ENCODE peak calls at places on chromosomes 3 and 15, in six cellular contexts. One of them, this sample, is unnamed.

GRCh38 chr3:119497824-119498187 is 541 bp upstream of the TIMMDC1 start:
- DNase-seq in mucosa of descending colon: peak; percentile 50
- DNase-seq in GM10248: no peak
- DNase-seq in stimulated activated CD4-positive, alpha-beta T cell treated with anti-CD3 and anti-CD28 coated beads, Interleukin-12 subunit alpha, Interleukin-12 subunit beta, amount 100 ng/mL, for 4 hours: no peak
- DNase-seq in fibroblast of pulmonary artery: peak; percentile 13
- DNase-seq in activated naive CD4-positive, alpha-beta T cell treated with anti-CD3 and anti-CD28 coated beads, Interleukin-2, amount 10 ng/mL, durations not matched to agents 7 days and 5 days: peak; percentile 27
- DNase-seq in this sample: no peak

GRCh38 chr15:95664435-95664834 is 666.1 kb upstream of the NR2F2 start:
- DNase-seq in stimulated activated CD4-positive, alpha-beta T cell treated with anti-CD3 and anti-CD28 coated beads, Interleukin-12 subunit alpha, Interleukin-12 subunit beta, amount 100 ng/mL, for 4 hours: no peak
- DNase-seq in mucosa of descending colon: no peak
- DNase-seq in fibroblast of pulmonary artery: no peak
- DNase-seq in GM10248: no peak
- DNase-seq in activated naive CD4-positive, alpha-beta T cell treated with anti-CD3 and anti-CD28 coated beads, Interleukin-2, amount 10 ng/mL, durations not matched to agents 7 days and 5 days: no peak
- DNase-seq in this sample: no peak

GRCh38 chr3:52483577-52484495 is 11.3 kb upstream of the STAB1 start:
- DNase-seq in GM10248: no peak
- DNase-seq in stimulated activated CD4-positive, alpha-beta T cell treated with anti-CD3 and anti-CD28 coated beads, Interleukin-12 subunit alpha, Interleukin-12 subunit beta, amount 100 ng/mL, for 4 hours: no peak
- DNase-seq in mucosa of descending colon: no peak
- DNase-seq in activated naive CD4-positive, alpha-beta T cell treated with anti-CD3 and anti-CD28 coated beads, Interleukin-2, amount 10 ng/mL, durations not matched to agents 7 days and 5 days: no peak
- DNase-seq in fibroblast of pulmonary artery: peak; percentile 31
- DNase-seq in this sample: no peak

GRCh38 chr3:30161370-30161769 is 445.0 kb upstream of the TGFBR2 start:
- DNase-seq in fibroblast of pulmonary artery: peak; percentile 94
- DNase-seq in mucosa of descending colon: no peak
- DNase-seq in stimulated activated CD4-positive, alpha-beta T cell treated with anti-CD3 and anti-CD28 coated beads, Interleukin-12 subunit alpha, Interleukin-12 subunit beta, amount 100 ng/mL, for 4 hours: no peak
- DNase-seq in activated naive CD4-positive, alpha-beta T cell treated with anti-CD3 and anti-CD28 coated beads, Interleukin-2, amount 10 ng/mL, durations not matched to agents 7 days and 5 days: no peak
- DNase-seq in GM10248: no peak
- DNase-seq in this sample: no peak

GRCh38 chr3:62051506-62051905 is 321.8 kb downstream of the FEZF2 start:
- DNase-seq in mucosa of descending colon: no peak
- DNase-seq in fibroblast of pulmonary artery: peak; percentile 40
- DNase-seq in activated naive CD4-positive, alpha-beta T cell treated with anti-CD3 and anti-CD28 coated beads, Interleukin-2, amount 10 ng/mL, durations not matched to agents 7 days and 5 days: no peak
- DNase-seq in stimulated activated CD4-positive, alpha-beta T cell treated with anti-CD3 and anti-CD28 coated beads, Interleukin-12 subunit alpha, Interleukin-12 subunit beta, amount 100 ng/mL, for 4 hours: no peak
- DNase-seq in GM10248: no peak
- DNase-seq in this sample: no peak

GRCh38 chr3:149535395-149535685 is 60.8 kb downstream of the TM4SF4 start:
- DNase-seq in activated naive CD4-positive, alpha-beta T cell treated with anti-CD3 and anti-CD28 coated beads, Interleukin-2, amount 10 ng/mL, durations not matched to agents 7 days and 5 days: no peak
- DNase-seq in mucosa of descending colon: no peak
- DNase-seq in fibroblast of pulmonary artery: no peak
- DNase-seq in GM10248: no peak
- DNase-seq in stimulated activated CD4-positive, alpha-beta T cell treated with anti-CD3 and anti-CD28 coated beads, Interleukin-12 subunit alpha, Interleukin-12 subunit beta, amount 100 ng/mL, for 4 hours: no peak
- DNase-seq in this sample: no peak

GRCh38 chr3:43852066-43852465 is 161.3 kb downstream of the ABHD5 start:
- DNase-seq in stimulated activated CD4-positive, alpha-beta T cell treated with anti-CD3 and anti-CD28 coated beads, Interleukin-12 subunit alpha, Interleukin-12 subunit beta, amount 100 ng/mL, for 4 hours: no peak
- DNase-seq in fibroblast of pulmonary artery: no peak
- DNase-seq in activated naive CD4-positive, alpha-beta T cell treated with anti-CD3 and anti-CD28 coated beads, Interleukin-2, amount 10 ng/mL, durations not matched to agents 7 days and 5 days: no peak
- DNase-seq in mucosa of descending colon: no peak
- DNase-seq in GM10248: no peak
- DNase-seq in this sample: no peak

GRCh38 chr3:155603302-155603701 is 141.6 kb downstream of the PLCH1 start:
- DNase-seq in stimulated activated CD4-positive, alpha-beta T cell treated with anti-CD3 and anti-CD28 coated beads, Interleukin-12 subunit alpha, Interleukin-12 subunit beta, amount 100 ng/mL, for 4 hours: no peak
- DNase-seq in mucosa of descending colon: no peak
- DNase-seq in fibroblast of pulmonary artery: no peak
- DNase-seq in GM10248: no peak
- DNase-seq in activated naive CD4-positive, alpha-beta T cell treated with anti-CD3 and anti-CD28 coated beads, Interleukin-2, amount 10 ng/mL, durations not matched to agents 7 days and 5 days: no peak
- DNase-seq in this sample: no peak

GRCh38 chr15:57553526-57553925 is 38.2 kb upstream of the MYZAP start:
- DNase-seq in GM10248: no peak
- DNase-seq in activated naive CD4-positive, alpha-beta T cell treated with anti-CD3 and anti-CD28 coated beads, Interleukin-2, amount 10 ng/mL, durations not matched to agents 7 days and 5 days: no peak
- DNase-seq in fibroblast of pulmonary artery: no peak
- DNase-seq in stimulated activated CD4-positive, alpha-beta T cell treated with anti-CD3 and anti-CD28 coated beads, Interleukin-12 subunit alpha, Interleukin-12 subunit beta, amount 100 ng/mL, for 4 hours: no peak
- DNase-seq in mucosa of descending colon: no peak
- DNase-seq in this sample: peak; percentile 56

GRCh38 chr3:134251731-134252391 is 1.2 kb upstream of the RYK start:
- DNase-seq in mucosa of descending colon: no peak
- DNase-seq in activated naive CD4-positive, alpha-beta T cell treated with anti-CD3 and anti-CD28 coated beads, Interleukin-2, amount 10 ng/mL, durations not matched to agents 7 days and 5 days: no peak
- DNase-seq in stimulated activated CD4-positive, alpha-beta T cell treated with anti-CD3 and anti-CD28 coated beads, Interleukin-12 subunit alpha, Interleukin-12 subunit beta, amount 100 ng/mL, for 4 hours: no peak
- DNase-seq in GM10248: no peak
- DNase-seq in fibroblast of pulmonary artery: no peak
- DNase-seq in this sample: no peak

GRCh38 chr15:80861776-80862175 is 82.6 kb downstream of the CEMIP start:
- DNase-seq in activated naive CD4-positive, alpha-beta T cell treated with anti-CD3 and anti-CD28 coated beads, Interleukin-2, amount 10 ng/mL, durations not matched to agents 7 days and 5 days: no peak
- DNase-seq in mucosa of descending colon: no peak
- DNase-seq in stimulated activated CD4-positive, alpha-beta T cell treated with anti-CD3 and anti-CD28 coated beads, Interleukin-12 subunit alpha, Interleukin-12 subunit beta, amount 100 ng/mL, for 4 hours: no peak
- DNase-seq in GM10248: no peak
- DNase-seq in fibroblast of pulmonary artery: no peak
- DNase-seq in this sample: no peak

GRCh38 chr3:159882784-159883779 is 105.6 kb upstream of the IL12A start:
- DNase-seq in fibroblast of pulmonary artery: peak; percentile 32
- DNase-seq in GM10248: no peak
- DNase-seq in activated naive CD4-positive, alpha-beta T cell treated with anti-CD3 and anti-CD28 coated beads, Interleukin-2, amount 10 ng/mL, durations not matched to agents 7 days and 5 days: no peak
- DNase-seq in stimulated activated CD4-positive, alpha-beta T cell treated with anti-CD3 and anti-CD28 coated beads, Interleukin-12 subunit alpha, Interleukin-12 subunit beta, amount 100 ng/mL, for 4 hours: no peak
- DNase-seq in mucosa of descending colon: no peak
- DNase-seq in this sample: no peak

GRCh38 chr15:85411992-85412538 is 31.7 kb downstream of the AKAP13 start:
- DNase-seq in fibroblast of pulmonary artery: peak; percentile 31
- DNase-seq in activated naive CD4-positive, alpha-beta T cell treated with anti-CD3 and anti-CD28 coated beads, Interleukin-2, amount 10 ng/mL, durations not matched to agents 7 days and 5 days: no peak
- DNase-seq in stimulated activated CD4-positive, alpha-beta T cell treated with anti-CD3 and anti-CD28 coated beads, Interleukin-12 subunit alpha, Interleukin-12 subunit beta, amount 100 ng/mL, for 4 hours: no peak
- DNase-seq in mucosa of descending colon: no peak
- DNase-seq in GM10248: no peak
- DNase-seq in this sample: no peak

GRCh38 chr15:62059818-62060115 is 480 bp downstream of the VPS13C start:
- DNase-seq in fibroblast of pulmonary artery: peak; percentile 49
- DNase-seq in GM10248: peak; percentile 83
- DNase-seq in mucosa of descending colon: peak; percentile 78
- DNase-seq in activated naive CD4-positive, alpha-beta T cell treated with anti-CD3 and anti-CD28 coated beads, Interleukin-2, amount 10 ng/mL, durations not matched to agents 7 days and 5 days: peak; percentile 84
- DNase-seq in stimulated activated CD4-positive, alpha-beta T cell treated with anti-CD3 and anti-CD28 coated beads, Interleukin-12 subunit alpha, Interleukin-12 subunit beta, amount 100 ng/mL, for 4 hours: peak; percentile 35
- DNase-seq in this sample: no peak

GRCh38 chr3:168036654-168037419 is 58.9 kb downstream of the GOLIM4 start:
- DNase-seq in stimulated activated CD4-positive, alpha-beta T cell treated with anti-CD3 and anti-CD28 coated beads, Interleukin-12 subunit alpha, Interleukin-12 subunit beta, amount 100 ng/mL, for 4 hours: no peak
- DNase-seq in mucosa of descending colon: no peak
- DNase-seq in activated naive CD4-positive, alpha-beta T cell treated with anti-CD3 and anti-CD28 coated beads, Interleukin-2, amount 10 ng/mL, durations not matched to agents 7 days and 5 days: no peak
- DNase-seq in fibroblast of pulmonary artery: no peak
- DNase-seq in GM10248: no peak
- DNase-seq in this sample: no peak

GRCh38 chr3:186788482-186789370 is 5.3 kb downstream of the EIF4A2 start:
- DNase-seq in stimulated activated CD4-positive, alpha-beta T cell treated with anti-CD3 and anti-CD28 coated beads, Interleukin-12 subunit alpha, Interleukin-12 subunit beta, amount 100 ng/mL, for 4 hours: no peak
- DNase-seq in fibroblast of pulmonary artery: peak; percentile 4
- DNase-seq in activated naive CD4-positive, alpha-beta T cell treated with anti-CD3 and anti-CD28 coated beads, Interleukin-2, amount 10 ng/mL, durations not matched to agents 7 days and 5 days: no peak
- DNase-seq in mucosa of descending colon: no peak
- DNase-seq in GM10248: no peak
- DNase-seq in this sample: no peak

GRCh38 chr3:15292765-15293522 is 39.4 kb downstream of the SH3BP5 start:
- DNase-seq in stimulated activated CD4-positive, alpha-beta T cell treated with anti-CD3 and anti-CD28 coated beads, Interleukin-12 subunit alpha, Interleukin-12 subunit beta, amount 100 ng/mL, for 4 hours: no peak
- DNase-seq in fibroblast of pulmonary artery: peak; percentile 78
- DNase-seq in mucosa of descending colon: peak; percentile 70
- DNase-seq in activated naive CD4-positive, alpha-beta T cell treated with anti-CD3 and anti-CD28 coated beads, Interleukin-2, amount 10 ng/mL, durations not matched to agents 7 days and 5 days: no peak
- DNase-seq in GM10248: no peak
- DNase-seq in this sample: no peak

GRCh38 chr3:156826144-156826895 is at the start of gene LEKR1:
- DNase-seq in mucosa of descending colon: peak; percentile 93
- DNase-seq in activated naive CD4-positive, alpha-beta T cell treated with anti-CD3 and anti-CD28 coated beads, Interleukin-2, amount 10 ng/mL, durations not matched to agents 7 days and 5 days: peak; percentile 80
- DNase-seq in fibroblast of pulmonary artery: peak; percentile 97
- DNase-seq in stimulated activated CD4-positive, alpha-beta T cell treated with anti-CD3 and anti-CD28 coated beads, Interleukin-12 subunit alpha, Interleukin-12 subunit beta, amount 100 ng/mL, for 4 hours: peak; percentile 70
- DNase-seq in GM10248: peak; percentile 87
- DNase-seq in this sample: no peak

GRCh38 chr15:69357773-69358765 is 56.1 kb upstream of the KIF23 start:
- DNase-seq in fibroblast of pulmonary artery: peak; percentile 20
- DNase-seq in activated naive CD4-positive, alpha-beta T cell treated with anti-CD3 and anti-CD28 coated beads, Interleukin-2, amount 10 ng/mL, durations not matched to agents 7 days and 5 days: no peak
- DNase-seq in stimulated activated CD4-positive, alpha-beta T cell treated with anti-CD3 and anti-CD28 coated beads, Interleukin-12 subunit alpha, Interleukin-12 subunit beta, amount 100 ng/mL, for 4 hours: no peak
- DNase-seq in GM10248: no peak
- DNase-seq in mucosa of descending colon: no peak
- DNase-seq in this sample: no peak

GRCh38 chr3:170410428-170411029 is 8.1 kb upstream of the CLDN11 start:
- DNase-seq in activated naive CD4-positive, alpha-beta T cell treated with anti-CD3 and anti-CD28 coated beads, Interleukin-2, amount 10 ng/mL, durations not matched to agents 7 days and 5 days: no peak
- DNase-seq in fibroblast of pulmonary artery: peak; percentile 53
- DNase-seq in GM10248: peak; percentile 41
- DNase-seq in mucosa of descending colon: no peak
- DNase-seq in stimulated activated CD4-positive, alpha-beta T cell treated with anti-CD3 and anti-CD28 coated beads, Interleukin-12 subunit alpha, Interleukin-12 subunit beta, amount 100 ng/mL, for 4 hours: no peak
- DNase-seq in this sample: no peak

GRCh38 chr3:8525893-8526292 is 24.3 kb downstream of the LMCD1 start:
- DNase-seq in mucosa of descending colon: no peak
- DNase-seq in fibroblast of pulmonary artery: no peak
- DNase-seq in GM10248: no peak
- DNase-seq in activated naive CD4-positive, alpha-beta T cell treated with anti-CD3 and anti-CD28 coated beads, Interleukin-2, amount 10 ng/mL, durations not matched to agents 7 days and 5 days: no peak
- DNase-seq in stimulated activated CD4-positive, alpha-beta T cell treated with anti-CD3 and anti-CD28 coated beads, Interleukin-12 subunit alpha, Interleukin-12 subunit beta, amount 100 ng/mL, for 4 hours: no peak
- DNase-seq in this sample: no peak

GRCh38 chr15:86311568-86312280 is 232.1 kb downstream of the AGBL1 start:
- DNase-seq in stimulated activated CD4-positive, alpha-beta T cell treated with anti-CD3 and anti-CD28 coated beads, Interleukin-12 subunit alpha, Interleukin-12 subunit beta, amount 100 ng/mL, for 4 hours: no peak
- DNase-seq in mucosa of descending colon: no peak
- DNase-seq in fibroblast of pulmonary artery: no peak
- DNase-seq in activated naive CD4-positive, alpha-beta T cell treated with anti-CD3 and anti-CD28 coated beads, Interleukin-2, amount 10 ng/mL, durations not matched to agents 7 days and 5 days: no peak
- DNase-seq in GM10248: no peak
- DNase-seq in this sample: no peak

GRCh38 chr3:10534066-10534465 is 28.7 kb upstream of the ATP2B2 start:
- DNase-seq in stimulated activated CD4-positive, alpha-beta T cell treated with anti-CD3 and anti-CD28 coated beads, Interleukin-12 subunit alpha, Interleukin-12 subunit beta, amount 100 ng/mL, for 4 hours: no peak
- DNase-seq in mucosa of descending colon: no peak
- DNase-seq in activated naive CD4-positive, alpha-beta T cell treated with anti-CD3 and anti-CD28 coated beads, Interleukin-2, amount 10 ng/mL, durations not matched to agents 7 days and 5 days: no peak
- DNase-seq in fibroblast of pulmonary artery: no peak
- DNase-seq in GM10248: no peak
- DNase-seq in this sample: no peak

This sample was measured in H1.